ENCODE peak calls at places on chromosomes 1 and 21, in six cellular contexts. R is H4; Z is Calu3; X is NCI-H1417; M is activated naive CD8-positive, alpha-beta T cell treated with anti-CD3 and anti-CD28 coated beads, Interleukin-2, amount 50 U/mL, for 24 hours; O is D341Med. E is an unnamed sample.

GRCh38 chr1:91582431-91582921 is 81.8 kb downstream of the CDC7 start:
- DNase-seq in R (peak; percentile 48), Z (no peak), X (no peak), M (no peak), O (no peak), E (no peak)

GRCh38 chr1:110606784-110607662 is 865 bp upstream of the KCNA2 start:
- DNase-seq in R (no peak), Z (no peak), X (peak; percentile 53), M (no peak), O (peak; percentile 66), E (no peak)

GRCh38 chr1:17439250-17440073 is at the start of gene RCC2:
- DNase-seq in R (peak; percentile 76), Z (peak; percentile 42), X (peak; percentile 81), M (peak; percentile 71), O (peak; percentile 96), E (peak; percentile 62)

GRCh38 chr1:208775841-208776240 is 531.7 kb upstream of the PLXNA2 start:
- DNase-seq in R (no peak), Z (no peak), X (no peak), M (no peak), O (no peak), E (no peak)

GRCh38 chr1:159468321-159468720 is 28.8 kb downstream of the OR10J1 start:
- DNase-seq in R (no peak), Z (no peak), X (no peak), M (no peak), O (no peak), E (no peak)

GRCh38 chr1:56773341-56774066 is 45.7 kb downstream of the FYB2 start:
- DNase-seq in R (no peak), Z (no peak), X (no peak), M (no peak), O (no peak), E (no peak)

GRCh38 chr1:2528016-2528415 is 1.6 kb upstream of the PANK4 start:
- DNase-seq in R (no peak), Z (no peak), X (no peak), M (no peak), O (no peak), E (peak; percentile 55)

GRCh38 chr21:44532712-44533111 is 7.3 kb downstream of the KRTAP10-1 start:
- DNase-seq in R (no peak), Z (no peak), X (no peak), M (no peak), O (no peak), E (peak; percentile 3)

GRCh38 chr1:23118407-23118806 is 50.2 kb downstream of the LUZP1 start:
- DNase-seq in R (no peak), Z (no peak), X (no peak), M (no peak), O (no peak), E (no peak)

GRCh38 chr1:203480525-203481084 is 5.0 kb downstream of the PRELP start:
- DNase-seq in R (peak; percentile 47), Z (peak; percentile 87), X (peak; percentile 93), M (peak; percentile 7), O (peak; percentile 59), E (peak; percentile 84)

GRCh38 chr1:81756872-81757271 is 43.9 kb upstream of the ADGRL2 start:
- DNase-seq in R (no peak), Z (no peak), X (no peak), M (no peak), O (no peak), E (no peak)

GRCh38 chr1:65069186-65069585 is 78.8 kb upstream of the AK4 start:
- DNase-seq in R (no peak), Z (no peak), X (no peak), M (peak; percentile 50), O (no peak), E (no peak)

GRCh38 chr1:35345439-35345981 is 77.0 kb downstream of the ZMYM4 start:
- DNase-seq in R (peak; percentile 9), Z (no peak), X (no peak), M (no peak), O (no peak), E (no peak)

GRCh38 chr1:204377800-204378608 is 18.3 kb upstream of the PLEKHA6 start:
- DNase-seq in R (no peak), Z (peak; percentile 80), X (peak; percentile 85), M (peak; percentile 61), O (peak; percentile 71), E (peak; percentile 31)

GRCh38 chr1:212225416-212225815 is 59.8 kb upstream of the PPP2R5A start:
- DNase-seq in R (no peak), Z (no peak), X (no peak), M (peak; percentile 14), O (no peak), E (no peak)

GRCh38 chr1:16367968-16368910 is 1.2 kb downstream of the SZRD1 start:
- DNase-seq in R (no peak), Z (no peak), X (no peak), M (no peak), O (no peak), E (no peak)

GRCh38 chr1:24768873-24769605 is 23.8 kb downstream of the CLIC4 start:
- DNase-seq in R (no peak), Z (no peak), X (no peak), M (no peak), O (no peak), E (no peak)

GRCh38 chr21:45234127-45234526 is 53.6 kb downstream of the POFUT2 start:
- DNase-seq in R (no peak), Z (no peak), X (no peak), M (no peak), O (no peak), E (no peak)

GRCh38 chr1:44405804-44406743 is 1.0 kb downstream of the RNF220 start:
- DNase-seq in R (no peak), Z (peak; percentile 30), X (peak; percentile 57), M (peak; percentile 33), O (peak; percentile 65), E (no peak)

GRCh38 chr1:119968068-119968492 is 71.8 kb upstream of the ADAM30 start:
- DNase-seq in R (peak; percentile 62), Z (peak; percentile 63), X (no peak), M (peak; percentile 83), O (peak; percentile 58), E (peak; percentile 65)

GRCh38 chr1:109113787-109114568 is at the start of gene ELAPOR1:
- DNase-seq in R (no peak), Z (peak; percentile 12), X (peak; percentile 95), M (peak; percentile 73), O (peak; percentile 37), E (peak; percentile 49)

GRCh38 chr1:66711420-66711819 is 40.8 kb upstream of the DYNLT5 start:
- DNase-seq in R (no peak), Z (no peak), X (no peak), M (no peak), O (peak; percentile 28), E (peak; percentile 10)

GRCh38 chr1:30734580-30734979 is 11.2 kb upstream of the MATN1 start:
- DNase-seq in R (no peak), Z (no peak), X (no peak), M (no peak), O (no peak), E (no peak)

GRCh38 chr1:223647249-223647648 is 18.3 kb downstream of the CAPN8 start:
- DNase-seq in R (no peak), Z (no peak), X (no peak), M (no peak), O (no peak), E (no peak)

GRCh38 chr1:15777913-15778707 is 19.5 kb downstream of the FBLIM1 start:
- DNase-seq in R (no peak), Z (no peak), X (no peak), M (no peak), O (no peak), E (no peak)

GRCh38 chr21:31988492-31989285 is 115.9 kb downstream of the HUNK start:
- DNase-seq in R (no peak), Z (no peak), X (no peak), M (no peak), O (no peak), E (no peak)

GRCh38 chr1:209527993-209528392 is 55.5 kb upstream of the CAMK1G start:
- DNase-seq in R (no peak), Z (peak; percentile 74), X (peak; percentile 56), M (no peak), O (no peak), E (no peak)

GRCh38 chr1:31930827-31931226 is 7.3 kb downstream of the PTP4A2 start:
- DNase-seq in R (no peak), Z (no peak), X (no peak), M (no peak), O (no peak), E (no peak)

GRCh38 chr1:211695135-211695816 is 19.9 kb upstream of the NEK2 start:
- DNase-seq in R (no peak), Z (no peak), X (no peak), M (no peak), O (no peak), E (no peak)

GRCh38 chr1:93681095-93681548 is 515 bp downstream of the BCAR3 start:
- DNase-seq in R (no peak), Z (no peak), X (no peak), M (no peak), O (peak; percentile 43), E (peak; percentile 24)

GRCh38 chr1:80962559-80962958 is 838.2 kb upstream of the ADGRL2 start:
- DNase-seq in R (no peak), Z (no peak), X (no peak), M (no peak), O (no peak), E (no peak)

GRCh38 chr1:209884665-209885117 is 53.3 kb upstream of the SYT14 start:
- DNase-seq in R (peak; percentile 98), Z (peak; percentile 95), X (peak; percentile 6), M (peak; percentile 53), O (no peak), E (peak; percentile 69)

GRCh38 chr1:192724670-192725069 is 84.2 kb upstream of the RGS2 start:
- DNase-seq in R (no peak), Z (no peak), X (no peak), M (no peak), O (no peak), E (no peak)